ENCODE peak calls at places on chromosomes 7 and 10, in six cellular contexts. F, L, Y, I, U and D are unnamed samples.
A peak's percentile ranks its signal among the peaks of the same experiment; 100 is the strongest.

GRCh38 chr10:118951218-118951617 is 78.3 kb upstream of the NANOS1 start:
- DNase-seq in F (no peak), L (no peak), Y (no peak), I (no peak), U (no peak), D (no peak)

GRCh38 chr10:90204131-90204955 is 503.0 kb downstream of the KIF20B start:
- DNase-seq in F (no peak), L (no peak), Y (no peak), I (no peak), U (no peak), D (no peak)

GRCh38 chr7:142001163-142001874 is 5.6 kb downstream of the MGAM start:
- DNase-seq in F (no peak), L (no peak), Y (no peak), I (no peak), U (no peak), D (no peak)

GRCh38 chr7:107075863-107076574 is 31.5 kb downstream of the PRKAR2B start:
- DNase-seq in F (no peak), L (no peak), Y (no peak), I (no peak), U (no peak), D (no peak)

GRCh38 chr10:83994351-83994750 is 145.0 kb upstream of the GHITM start:
- DNase-seq in F (no peak), L (no peak), Y (no peak), I (no peak), U (no peak), D (no peak)

GRCh38 chr7:65974191-65974801 is 7.7 kb downstream of the GUSB start:
- DNase-seq in F (no peak), L (no peak), Y (no peak), I (no peak), U (no peak), D (no peak)

GRCh38 chr10:45672201-45673073 is at the start of gene ZFAND4:
- DNase-seq in F (peak; percentile 80), L (peak; percentile 93), Y (peak; percentile 97), I (peak; percentile 98), U (peak; percentile 95), D (peak; percentile 94)

GRCh38 chr10:559767-560047 is 129.8 kb downstream of the DIP2C start:
- DNase-seq in F (no peak), L (no peak), Y (no peak), I (no peak), U (no peak), D (no peak)

GRCh38 chr10:61779950-61780659 is 117.4 kb downstream of the CABCOCO1 start:
- DNase-seq in F (no peak), L (no peak), Y (no peak), I (peak; percentile 87), U (no peak), D (no peak)

GRCh38 chr7:56213574-56213973 is 97.4 kb upstream of the NUPR2 start:
- DNase-seq in F (no peak), L (no peak), Y (no peak), I (no peak), U (no peak), D (no peak)

GRCh38 chr7:130418306-130418705 is 22.5 kb downstream of the CEP41 start:
- DNase-seq in F (no peak), L (no peak), Y (no peak), I (no peak), U (no peak), D (no peak)

GRCh38 chr7:90945104-90945752 is 319.0 kb upstream of the FZD1 start:
- DNase-seq in F (no peak), L (no peak), Y (no peak), I (peak; percentile 73), U (no peak), D (no peak)